ENCODE peak calls at places on chromosomes 13 and 19, in four cellular contexts. One of them, this sample, is unnamed.

GRCh38 chr13:95677564-95678386 is 836 bp downstream of the DNAJC3 start:
- DNase-seq in DMS79 treated with DMSO at 0.1 percent for 48 hours: peak
- DNase-seq in HT-29: peak
- DNase-seq in endodermal cell: no peak
- DNase-seq in this sample: peak

GRCh38 chr13:113886561-113887112 is 22.8 kb upstream of the GAS6 start:
- DNase-seq in DMS79 treated with DMSO at 0.1 percent for 48 hours: no peak
- DNase-seq in endodermal cell: no peak
- DNase-seq in HT-29: no peak
- DNase-seq in this sample: no peak

GRCh38 chr19:38210458-38210987 is 13.5 kb downstream of the DPF1 start:
- DNase-seq in endodermal cell: peak
- DNase-seq in HT-29: no peak
- DNase-seq in DMS79 treated with DMSO at 0.1 percent for 48 hours: peak
- DNase-seq in this sample: peak

GRCh38 chr13:23851106-23851505 is 38.1 kb downstream of the MIPEP start:
- DNase-seq in endodermal cell: no peak
- DNase-seq in HT-29: no peak
- DNase-seq in DMS79 treated with DMSO at 0.1 percent for 48 hours: no peak
- DNase-seq in this sample: peak

GRCh38 chr19:55600336-55601028 is 394 bp downstream of the ZNF524 start:
- DNase-seq in endodermal cell: peak
- DNase-seq in DMS79 treated with DMSO at 0.1 percent for 48 hours: peak
- DNase-seq in HT-29: peak
- DNase-seq in this sample: peak

GRCh38 chr13:31073859-31074718 is 87.6 kb downstream of the HSPH1 start:
- DNase-seq in DMS79 treated with DMSO at 0.1 percent for 48 hours: peak
- DNase-seq in HT-29: no peak
- DNase-seq in endodermal cell: no peak
- DNase-seq in this sample: no peak

GRCh38 chr13:66014757-66015156 is 1215.4 kb downstream of the PCDH9 start:
- DNase-seq in HT-29: no peak
- DNase-seq in DMS79 treated with DMSO at 0.1 percent for 48 hours: no peak
- DNase-seq in endodermal cell: no peak
- DNase-seq in this sample: no peak

GRCh38 chr19:13977803-13978202 is 25.5 kb downstream of the DCAF15 start:
- DNase-seq in HT-29: no peak
- DNase-seq in DMS79 treated with DMSO at 0.1 percent for 48 hours: no peak
- DNase-seq in endodermal cell: no peak
- DNase-seq in this sample: no peak

GRCh38 chr13:95660981-95661581 is 15.9 kb upstream of the DNAJC3 start:
- DNase-seq in DMS79 treated with DMSO at 0.1 percent for 48 hours: peak
- DNase-seq in endodermal cell: no peak
- DNase-seq in HT-29: peak
- DNase-seq in this sample: peak

GRCh38 chr13:79483302-79483701 is 2.3 kb downstream of the NDFIP2 start:
- DNase-seq in HT-29: no peak
- DNase-seq in DMS79 treated with DMSO at 0.1 percent for 48 hours: no peak
- DNase-seq in endodermal cell: no peak
- DNase-seq in this sample: no peak

GRCh38 chr19:38703509-38703908 is 40.8 kb downstream of the CAPN12 start:
- DNase-seq in HT-29: no peak
- DNase-seq in DMS79 treated with DMSO at 0.1 percent for 48 hours: no peak
- DNase-seq in endodermal cell: no peak
- DNase-seq in this sample: no peak

GRCh38 chr13:48383384-48383783 is 29.5 kb downstream of the LPAR6 start:
- DNase-seq in DMS79 treated with DMSO at 0.1 percent for 48 hours: no peak
- DNase-seq in endodermal cell: no peak
- DNase-seq in HT-29: no peak
- DNase-seq in this sample: no peak